ENCODE peak calls at places on chromosome 5, in ten cellular contexts. X is esophagus squamous epithelium, R is aorta, D is upper lobe of left lung, N is lung, U is uterus, I is adrenal gland, H is pancreas, V is tibial nerve, P is endodermal cell. G is an unnamed sample. For H3K4me1, the result is how much of the 10 kb centered on the place peaks cover.

GRCh38 chr5:6587171-6587570 is 45.7 kb downstream of the NSUN2 start:
- DNase-seq in N (no peak), I (no peak), P (no peak), V (no peak), D (no peak), H (no peak), U (no peak), R (no peak), X (no peak), G (no peak)

GRCh38 chr5:142641681-142642080 is 44.2 kb downstream of the FGF1 start:
- DNase-seq in P (no peak), D (no peak), H (no peak), U (no peak), V (no peak), R (no peak), I (no peak), N (no peak), X (no peak), G (no peak)

GRCh38 chr5:132094393-132095076 is 20.9 kb downstream of the CSF2 start:
- DNase-seq in U (no peak), V (no peak), H (peak), R (no peak), I (no peak), D (no peak), N (no peak), X (no peak), P (no peak), G (no peak)

GRCh38 chr5:136080483-136081180 is 51.8 kb downstream of the TGFBI start:
- DNase-seq in P (peak), N (peak), V (peak), R (peak), H (peak), D (peak), X (peak), U (peak), I (peak), G (peak)

GRCh38 chr5:144460608-144461007 is 289.9 kb downstream of the KCTD16 start:
- DNase-seq in H (no peak), U (no peak), I (no peak), P (no peak), V (no peak), X (no peak), D (no peak), R (no peak), N (no peak), G (no peak)

GRCh38 chr5:150637245-150638052 is 3.0 kb upstream of the SYNPO start:
- DNase-seq in N (no peak), H (no peak), U (no peak), X (no peak), V (no peak), P (peak), D (peak), R (no peak), I (peak), G (no peak)

GRCh38 chr5:136538534-136538933 is 173.2 kb upstream of the TRPC7 start:
- DNase-seq in D (no peak), U (no peak), H (no peak), P (no peak), V (no peak), R (no peak), X (no peak), N (no peak), I (no peak), G (no peak)

GRCh38 chr5:102857090-102857818 is 102.1 kb downstream of the PAM start:
- DNase-seq in I (peak), U (peak), N (no peak), H (no peak), P (no peak), V (no peak), R (peak), X (no peak), D (no peak), G (peak)

GRCh38 chr5:103232393-103232999 is 26.1 kb upstream of the MACIR start:
- DNase-seq in R (no peak), P (no peak), I (peak), D (no peak), X (no peak), N (no peak), U (no peak), H (no peak), V (no peak), G (no peak)

GRCh38 chr5:10701567-10702039 is 59.4 kb downstream of the DAP start:
- DNase-seq in X (no peak), N (peak), U (no peak), R (no peak), V (no peak), H (no peak), I (peak), P (peak), D (no peak), G (no peak)

GRCh38 chr5:60929024-60929423 is 15.8 kb downstream of the ERCC8 start:
- DNase-seq in R (no peak), H (no peak), P (no peak), X (no peak), V (no peak), N (no peak), U (no peak), I (no peak), D (no peak), G (no peak)

GRCh38 chr5:170861855-170862766 is at the start of gene RANBP17:
- DNase-seq in N (peak), U (peak), D (peak), P (peak), X (no peak), I (peak), V (no peak), R (peak), H (peak), G (peak)
- H3K27ac ChIP-seq in N (no peak), U (no peak), D (peak), P (peak), X (peak), I (peak), V (no peak), R (no peak), H (no peak), G (no peak)

GRCh38 chr5:181167814-181168488 is 20.6 kb downstream of the OR2V2 start:
- DNase-seq in R (no peak), U (no peak), P (peak), X (no peak), D (no peak), V (no peak), H (no peak), N (no peak), I (no peak), G (no peak)

GRCh38 chr5:181171782-181172181 is 24.4 kb downstream of the OR2V2 start:
- DNase-seq in D (no peak), N (no peak), R (peak), U (no peak), P (no peak), X (no peak), V (no peak), I (no peak), H (no peak), G (no peak)

GRCh38 chr5:181168595-181169118 is 21.3 kb downstream of the OR2V2 start:
- DNase-seq in U (no peak), H (no peak), V (no peak), X (no peak), R (no peak), D (no peak), P (no peak), I (no peak), N (no peak), G (no peak)

GRCh38 chr5:181170996-181171395 is 23.6 kb downstream of the OR2V2 start:
- DNase-seq in P (no peak), V (no peak), N (no peak), I (no peak), H (no peak), D (no peak), R (no peak), X (no peak), U (no peak), G (no peak)

DNA sequence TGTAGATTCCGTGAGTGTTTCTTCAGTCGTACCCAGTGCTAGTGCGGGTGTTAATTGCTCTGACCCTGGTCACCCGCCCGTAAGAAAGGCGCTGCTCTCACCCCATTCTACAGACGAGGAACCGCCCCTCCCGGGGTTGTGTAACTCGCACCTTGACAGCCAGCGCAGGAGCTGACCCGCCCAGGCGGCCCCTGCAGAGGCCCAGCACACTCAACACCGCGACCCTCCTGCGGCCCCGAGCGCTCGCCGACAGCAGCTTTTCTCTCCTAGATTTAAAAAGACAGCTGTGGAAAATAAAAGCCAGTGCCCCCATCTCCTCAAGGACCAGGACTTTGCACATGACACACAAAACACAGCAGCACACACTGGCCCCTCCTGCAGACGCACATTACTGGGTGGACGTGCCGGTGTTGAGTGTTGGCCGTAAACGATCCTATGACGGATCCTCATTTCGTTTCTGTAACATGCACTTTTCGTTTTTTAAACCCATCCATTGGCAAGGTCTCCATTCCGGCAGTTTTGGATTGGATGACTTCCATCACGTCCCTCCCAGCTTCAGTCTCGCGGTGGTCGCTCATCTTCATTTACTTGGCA is 22.9 kb downstream of the OR2V2 start:
- DNase-seq in N (no peak), V (no peak), H (no peak), I (no peak), R (no peak), U (no peak), P (no peak), X (no peak), D (no peak), G (no peak)
- H3K4me3 ChIP-seq in N (no peak), V (no peak), H (no peak), I (no peak), R (no peak), U (no peak), P (peak), X (no peak), D (no peak), G (no peak)

GRCh38 chr5:14213813-14214585 is 70.9 kb downstream of the TRIO start:
- DNase-seq in X (no peak), I (no peak), H (no peak), D (no peak), U (no peak), V (no peak), N (no peak), R (no peak), P (no peak), G (no peak)
- H3K4me1 ChIP-seq in X (half or more), I (under half), H (under half), D (half or more), U (under half), V (under half), N (under half), R (under half), P (under half), G (under half)

GRCh38 chr5:149610583-149611250 is 29.4 kb downstream of the ARHGEF37 start:
- DNase-seq in R (no peak), I (no peak), N (no peak), U (no peak), H (no peak), V (no peak), D (no peak), P (no peak), X (no peak), G (no peak)

GRCh38 chr5:149605998-149606721 is 24.9 kb downstream of the ARHGEF37 start:
- DNase-seq in N (no peak), R (no peak), P (no peak), I (no peak), D (no peak), V (no peak), U (no peak), H (no peak), X (no peak), G (peak)

GRCh38 chr5:149609640-149610297 is 28.5 kb downstream of the ARHGEF37 start:
- DNase-seq in X (no peak), P (no peak), U (no peak), R (no peak), H (no peak), I (no peak), N (no peak), V (no peak), D (no peak), G (no peak)

GRCh38 chr5:149611327-149611726 is 30.0 kb downstream of the ARHGEF37 start:
- DNase-seq in D (no peak), R (no peak), H (no peak), I (no peak), V (no peak), P (no peak), U (peak), X (no peak), N (no peak), G (peak)

GRCh38 chr5:149608936-149609502 is 27.7 kb downstream of the ARHGEF37 start:
- DNase-seq in D (no peak), U (no peak), H (no peak), N (no peak), V (no peak), R (no peak), I (no peak), X (no peak), P (no peak), G (no peak)
- H3K27ac ChIP-seq in D (no peak), U (no peak), H (no peak), N (no peak), V (no peak), R (no peak), I (no peak), X (peak), P (no peak), G (no peak)

GRCh38 chr5:171610686-171611085 is 174.9 kb upstream of the SMIM23 start:
- DNase-seq in I (no peak), V (no peak), U (no peak), P (peak), R (no peak), X (no peak), D (no peak), H (no peak), N (no peak), G (no peak)
- H3K4me3 ChIP-seq in I (no peak), V (no peak), U (no peak), P (no peak), R (no peak), X (no peak), D (no peak), H (no peak), N (no peak), G (no peak)

GRCh38 chr5:119331566-119332095 is 24.2 kb upstream of the TNFAIP8 start:
- DNase-seq in I (no peak), D (no peak), H (no peak), V (no peak), N (no peak), X (no peak), P (peak), R (no peak), U (no peak), G (no peak)
- H3K4me1 ChIP-seq in I (under half), D (under half), H (under half), V (under half), N (under half), X (half or more), P (under half), R (under half), U (under half), G (under half)

DNA sequence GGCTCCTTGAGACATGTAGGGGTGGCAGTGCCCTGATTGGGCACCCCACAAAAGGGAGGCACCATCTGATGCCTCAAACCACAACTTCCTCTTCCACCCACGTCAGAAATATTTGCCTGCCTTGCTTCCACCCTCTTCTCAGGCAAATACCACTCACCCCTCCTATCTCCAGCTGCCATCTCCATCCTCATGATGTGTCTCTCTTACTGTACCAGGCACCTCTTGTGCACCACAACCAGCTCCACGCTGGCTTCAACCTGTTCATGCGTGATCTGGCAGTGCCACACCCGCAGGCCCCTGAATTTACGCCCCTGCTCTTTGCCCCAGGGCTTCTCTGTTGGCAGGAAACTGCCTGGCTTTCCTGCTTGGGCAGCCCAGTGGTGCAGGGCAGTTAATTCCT is 87.8 kb upstream of the HSPA9 start:
- DNase-seq in P (no peak), D (no peak), X (no peak), V (no peak), N (no peak), I (no peak), R (no peak), U (no peak), H (no peak), G (no peak)
- H3K27ac ChIP-seq in P (no peak), D (no peak), X (no peak), V (no peak), N (no peak), I (no peak), R (no peak), U (no peak), H (no peak), G (no peak)

DNA sequence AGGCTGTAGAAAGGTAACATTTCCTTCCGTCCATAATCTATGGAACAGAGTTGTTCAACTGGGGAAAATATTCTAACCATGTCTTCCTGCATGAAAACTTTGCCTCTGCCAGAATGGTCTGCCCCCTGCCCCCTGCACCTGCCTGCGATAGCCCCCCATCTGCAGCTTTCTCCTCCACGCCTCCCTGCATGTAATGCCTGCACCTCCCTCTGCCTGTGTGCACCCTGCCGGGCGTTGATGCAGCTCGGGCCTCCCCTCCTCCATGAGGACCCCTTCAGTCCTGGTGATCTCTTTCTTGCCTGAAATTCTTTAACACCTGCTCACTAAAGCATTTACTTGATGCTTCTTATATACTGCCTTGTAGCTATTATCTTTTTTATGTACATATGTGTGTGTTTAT is 266.2 kb downstream of the ARHGEF28 start:
- DNase-seq in N (no peak), U (no peak), D (peak), V (no peak), R (no peak), I (no peak), P (no peak), X (no peak), H (no peak), G (no peak)
- H3K4me3 ChIP-seq in N (no peak), U (no peak), D (no peak), V (no peak), R (no peak), I (no peak), P (no peak), X (no peak), H (no peak), G (no peak)

GRCh38 chr5:36151434-36152323 is at the start of the genes LMBRD2 and SKP2:
- DNase-seq in X (peak), D (peak), I (peak), H (peak), N (peak), V (peak), P (peak), U (peak), R (peak), G (peak)
- H3K4me1 ChIP-seq in X (half or more), D (half or more), I (under half), H (under half), N (under half), V (under half), P (under half), U (under half), R (under half), G (under half)